ENCODE peak calls at places on chromosomes 7 and 10, in five cellular contexts. X is transverse colon; E is psoas muscle; U is small intestine; O is stimulated activated CD4-positive, alpha-beta T cell treated with anti-CD3 and anti-CD28 coated beads, Interleukin-2, amount 100 ng/mL, for 4 hours. D is an unnamed sample.

GRCh38 chr10:84540022-84540616 is 211.7 kb downstream of the CCSER2 start:
- DNase-seq in X (no peak), E (no peak), U (no peak), O (no peak), D (no peak)

GRCh38 chr7:2151235-2151634 is 81.5 kb downstream of the MAD1L1 start:
- DNase-seq in X (no peak), E (peak; percentile 10), U (no peak), O (no peak), D (no peak)

GRCh38 chr10:17181751-17182150 is 19.7 kb downstream of the TRDMT1 start:
- DNase-seq in X (no peak), E (no peak), U (no peak), O (no peak), D (peak; percentile 46)

GRCh38 chr7:32941996-32942782 is 15.1 kb upstream of the FKBP9 start:
- DNase-seq in X (peak; percentile 69), E (peak; percentile 77), U (peak; percentile 48), O (peak; percentile 69), D (peak; percentile 51)

GRCh38 chr7:44329888-44330287 is 4.5 kb upstream of the CAMK2B start:
- DNase-seq in X (no peak), E (no peak), U (no peak), O (no peak), D (peak; percentile 26)

GRCh38 chr7:1219516-1219915 is 13.2 kb upstream of the UNCX start:
- DNase-seq in X (no peak), E (no peak), U (no peak), O (no peak), D (no peak)

GRCh38 chr7:10973942-10974716 is 457 bp downstream of the PHF14 start:
- DNase-seq in X (peak; percentile 37), E (peak; percentile 37), U (peak; percentile 27), O (peak; percentile 3), D (no peak)

GRCh38 chr7:38232475-38233366 is 40.7 kb downstream of the TARP start:
- DNase-seq in X (peak; percentile 52), E (no peak), U (peak; percentile 77), O (peak; percentile 53), D (no peak)

GRCh38 chr7:139109983-139110411 is 477 bp upstream of the ZC3HAV1 start:
- DNase-seq in X (no peak), E (no peak), U (no peak), O (no peak), D (no peak)